ENCODE peak calls at places on chromosomes 13 and 19, in nine cellular contexts. N is NCI-H2029 treated with DMSO at 0.1 percent for 48 hours; S is GM04504; R is T follicular helper cell; C is stimulated activated CD4-positive, alpha-beta T cell treated with anti-CD3 and anti-CD28 coated beads, TNF-alpha, amount 100 ng/mL, for 24 hours; Z is lower leg skin; O is aorta; Y is MCF 10A; G is iPS DF 6.9. L is an unnamed sample.

GRCh38 chr13:18971576-18972219 is 209.9 kb downstream of the TUBA3C start:
- DNase-seq in N (no peak), S (no peak), R (no peak), C (no peak), Z (no peak), O (no peak), Y (no peak), G (no peak), L (no peak)

GRCh38 chr13:112066624-112067004 is 335 bp upstream of the SOX1 start:
- DNase-seq in N (peak), S (no peak), R (peak), C (peak), Z (peak), O (no peak), Y (no peak), G (no peak), L (no peak)

GRCh38 chr13:25738342-25738771 is 313.5 kb downstream of the SHISA2 start:
- DNase-seq in N (peak), S (no peak), R (no peak), C (no peak), Z (no peak), O (no peak), Y (peak), G (no peak), L (no peak)

GRCh38 chr13:108227651-108228272 is 9.6 kb downstream of the ABHD13 start:
- DNase-seq in N (no peak), S (no peak), R (no peak), C (no peak), Z (no peak), O (no peak), Y (peak), G (no peak), L (no peak)

GRCh38 chr19:2478324-2478755 is 2.4 kb downstream of the GADD45B start:
- DNase-seq in N (peak), S (no peak), R (peak), C (no peak), Z (peak), O (peak), Y (peak), G (no peak), L (no peak)

GRCh38 chr13:86840250-86841191 is 830.6 kb upstream of the SLITRK5 start:
- DNase-seq in N (no peak), S (no peak), R (no peak), C (no peak), Z (no peak), O (no peak), Y (no peak), G (no peak), L (no peak)

GRCh38 chr19:45667620-45668341 is at the start of gene GIPR:
- DNase-seq in N (no peak), S (no peak), R (peak), C (peak), Z (peak), O (no peak), Y (peak), G (no peak), L (no peak)

GRCh38 chr19:2949939-2950285 is 5.1 kb upstream of the ZNF77 start:
- DNase-seq in N (peak), S (no peak), R (no peak), C (no peak), Z (no peak), O (no peak), Y (no peak), G (no peak), L (no peak)

GRCh38 chr19:2231621-2232221 is 4.4 kb downstream of the PLEKHJ1 start:
- DNase-seq in N (no peak), S (no peak), R (no peak), C (no peak), Z (no peak), O (no peak), Y (no peak), G (no peak), L (no peak)

GRCh38 chr19:48539503-48540096 is 12.4 kb upstream of the SULT2B1 start:
- DNase-seq in N (peak), S (no peak), R (no peak), C (no peak), Z (no peak), O (no peak), Y (peak), G (no peak), L (no peak)

GRCh38 chr13:109687559-109688448 is 98.6 kb downstream of the IRS2 start:
- DNase-seq in N (peak), S (no peak), R (no peak), C (no peak), Z (no peak), O (no peak), Y (no peak), G (no peak), L (no peak)

GRCh38 chr19:51727349-51727880 is 3.6 kb upstream of the HAS1 start:
- DNase-seq in N (no peak), S (no peak), R (no peak), C (no peak), Z (no peak), O (no peak), Y (peak), G (no peak), L (no peak)

GRCh38 chr19:56142897-56143434 is 1.9 kb downstream of the ZNF444 start:
- DNase-seq in N (no peak), S (no peak), R (no peak), C (no peak), Z (no peak), O (no peak), Y (no peak), G (no peak), L (no peak)

GRCh38 chr19:35641515-35642151 is at the start of gene ETV2:
- DNase-seq in N (no peak), S (no peak), R (no peak), C (no peak), Z (no peak), O (no peak), Y (no peak), G (no peak), L (no peak)

GRCh38 chr19:30236587-30236986 is 135.6 kb upstream of the ZNF536 start:
- DNase-seq in N (no peak), S (no peak), R (no peak), C (no peak), Z (no peak), O (no peak), Y (no peak), G (no peak), L (no peak)

GRCh38 chr19:18464646-18465045 is 26.7 kb upstream of the ISYNA1 start:
- DNase-seq in N (peak), S (peak), R (no peak), C (no peak), Z (peak), O (peak), Y (peak), G (no peak), L (no peak)

GRCh38 chr13:108269601-108270328 is at the start of gene TNFSF13B:
- DNase-seq in N (no peak), S (peak), R (peak), C (peak), Z (no peak), O (peak), Y (peak), G (peak), L (no peak)

GRCh38 chr19:42816901-42817300 is 51.4 kb upstream of the PSG8 start:
- DNase-seq in N (no peak), S (no peak), R (no peak), C (no peak), Z (no peak), O (no peak), Y (no peak), G (no peak), L (no peak)

GRCh38 chr13:113145911-113146598 is 12.4 kb upstream of the PROZ start:
- DNase-seq in N (no peak), S (no peak), R (no peak), C (no peak), Z (no peak), O (no peak), Y (no peak), G (no peak), L (no peak)